ENCODE peak calls at places on chromosomes 4 and X, in ten cellular contexts. One of them, this sample, is unnamed.

GRCh38 chr4:16155503-16156169 is 70.6 kb downstream of the TAPT1 start:
- DNase-seq in right cardiac atrium: peak; percentile 50
- DNase-seq in activated T-helper 1 cell treated with Interleukin-2 at 50 U/mL for 16 hours: no peak
- DNase-seq in lung: no peak
- DNase-seq in activated naive CD4-positive, alpha-beta T cell treated with anti-CD3 and anti-CD28 coated beads for 36 hours: no peak
- DNase-seq in D341Med: no peak
- DNase-seq in fibroblast of the conjunctiva: no peak
- DNase-seq in adrenal gland: no peak
- DNase-seq in CMK: no peak
- DNase-seq in NCI-H1092 treated with DMSO at 0.1 percent for 48 hours: no peak
- DNase-seq in this sample: no peak

GRCh38 chr4:71472946-71473345 is 134.1 kb downstream of the SLC4A4 start:
- DNase-seq in right cardiac atrium: no peak
- DNase-seq in lung: no peak
- DNase-seq in NCI-H1092 treated with DMSO at 0.1 percent for 48 hours: no peak
- DNase-seq in activated naive CD4-positive, alpha-beta T cell treated with anti-CD3 and anti-CD28 coated beads for 36 hours: no peak
- DNase-seq in fibroblast of the conjunctiva: no peak
- DNase-seq in D341Med: no peak
- DNase-seq in adrenal gland: no peak
- DNase-seq in activated T-helper 1 cell treated with Interleukin-2 at 50 U/mL for 16 hours: no peak
- DNase-seq in CMK: no peak
- DNase-seq in this sample: no peak

GRCh38 chrX:150454508-150455219 is 91.5 kb downstream of the MAMLD1 start:
- DNase-seq in D341Med: no peak
- DNase-seq in CMK: no peak
- DNase-seq in NCI-H1092 treated with DMSO at 0.1 percent for 48 hours: no peak
- DNase-seq in lung: peak; percentile 6
- DNase-seq in right cardiac atrium: no peak
- DNase-seq in adrenal gland: no peak
- DNase-seq in activated T-helper 1 cell treated with Interleukin-2 at 50 U/mL for 16 hours: no peak
- DNase-seq in activated naive CD4-positive, alpha-beta T cell treated with anti-CD3 and anti-CD28 coated beads for 36 hours: no peak
- DNase-seq in fibroblast of the conjunctiva: no peak
- DNase-seq in this sample: no peak

GRCh38 chr4:8100696-8101095 is 57.9 kb downstream of the ABLIM2 start:
- DNase-seq in CMK: no peak
- DNase-seq in lung: no peak
- DNase-seq in adrenal gland: no peak
- DNase-seq in D341Med: no peak
- DNase-seq in activated naive CD4-positive, alpha-beta T cell treated with anti-CD3 and anti-CD28 coated beads for 36 hours: no peak
- DNase-seq in NCI-H1092 treated with DMSO at 0.1 percent for 48 hours: no peak
- DNase-seq in fibroblast of the conjunctiva: no peak
- DNase-seq in right cardiac atrium: no peak
- DNase-seq in activated T-helper 1 cell treated with Interleukin-2 at 50 U/mL for 16 hours: no peak
- DNase-seq in this sample: no peak

GRCh38 chr4:113355550-113356371 is 306.3 kb downstream of the ANK2 start:
- DNase-seq in adrenal gland: peak; percentile 29
- DNase-seq in right cardiac atrium: peak; percentile 49
- DNase-seq in D341Med: no peak
- DNase-seq in CMK: peak; percentile 61
- DNase-seq in lung: no peak
- DNase-seq in fibroblast of the conjunctiva: peak; percentile 49
- DNase-seq in activated naive CD4-positive, alpha-beta T cell treated with anti-CD3 and anti-CD28 coated beads for 36 hours: peak; percentile 91
- DNase-seq in NCI-H1092 treated with DMSO at 0.1 percent for 48 hours: no peak
- DNase-seq in activated T-helper 1 cell treated with Interleukin-2 at 50 U/mL for 16 hours: peak; percentile 40
- DNase-seq in this sample: no peak

GRCh38 chr4:121706595-121707021 is 9.8 kb upstream of the ANXA5 start:
- DNase-seq in fibroblast of the conjunctiva: no peak
- DNase-seq in NCI-H1092 treated with DMSO at 0.1 percent for 48 hours: no peak
- DNase-seq in activated naive CD4-positive, alpha-beta T cell treated with anti-CD3 and anti-CD28 coated beads for 36 hours: peak; percentile 57
- DNase-seq in CMK: no peak
- DNase-seq in adrenal gland: no peak
- DNase-seq in activated T-helper 1 cell treated with Interleukin-2 at 50 U/mL for 16 hours: no peak
- DNase-seq in D341Med: no peak
- DNase-seq in right cardiac atrium: no peak
- DNase-seq in lung: no peak
- DNase-seq in this sample: no peak

GRCh38 chr4:126779446-126780166 is 853.2 kb upstream of the INTU start:
- DNase-seq in CMK: no peak
- DNase-seq in right cardiac atrium: peak; percentile 27
- DNase-seq in activated T-helper 1 cell treated with Interleukin-2 at 50 U/mL for 16 hours: no peak
- DNase-seq in adrenal gland: no peak
- DNase-seq in lung: no peak
- DNase-seq in D341Med: no peak
- DNase-seq in fibroblast of the conjunctiva: no peak
- DNase-seq in NCI-H1092 treated with DMSO at 0.1 percent for 48 hours: no peak
- DNase-seq in activated naive CD4-positive, alpha-beta T cell treated with anti-CD3 and anti-CD28 coated beads for 36 hours: no peak
- DNase-seq in this sample: no peak

GRCh38 chr4:131499139-131499873 is 1649.8 kb upstream of the PCDH10 start:
- DNase-seq in right cardiac atrium: peak; percentile 17
- DNase-seq in fibroblast of the conjunctiva: peak; percentile 77
- DNase-seq in activated T-helper 1 cell treated with Interleukin-2 at 50 U/mL for 16 hours: no peak
- DNase-seq in NCI-H1092 treated with DMSO at 0.1 percent for 48 hours: no peak
- DNase-seq in lung: no peak
- DNase-seq in D341Med: no peak
- DNase-seq in activated naive CD4-positive, alpha-beta T cell treated with anti-CD3 and anti-CD28 coated beads for 36 hours: no peak
- DNase-seq in CMK: no peak
- DNase-seq in adrenal gland: no peak
- DNase-seq in this sample: no peak

GRCh38 chr4:2484993-2485392 is 16.1 kb downstream of the RNF4 start:
- DNase-seq in adrenal gland: peak; percentile 67
- DNase-seq in D341Med: no peak
- DNase-seq in activated T-helper 1 cell treated with Interleukin-2 at 50 U/mL for 16 hours: peak; percentile 46
- DNase-seq in fibroblast of the conjunctiva: no peak
- DNase-seq in CMK: no peak
- DNase-seq in NCI-H1092 treated with DMSO at 0.1 percent for 48 hours: no peak
- DNase-seq in lung: peak; percentile 73
- DNase-seq in activated naive CD4-positive, alpha-beta T cell treated with anti-CD3 and anti-CD28 coated beads for 36 hours: peak; percentile 85
- DNase-seq in right cardiac atrium: peak; percentile 87
- DNase-seq in this sample: no peak

GRCh38 chr4:129545599-129546278 is 449.8 kb downstream of the C4orf33 start:
- DNase-seq in activated T-helper 1 cell treated with Interleukin-2 at 50 U/mL for 16 hours: no peak
- DNase-seq in fibroblast of the conjunctiva: no peak
- DNase-seq in NCI-H1092 treated with DMSO at 0.1 percent for 48 hours: peak; percentile 16
- DNase-seq in adrenal gland: peak; percentile 48
- DNase-seq in right cardiac atrium: peak; percentile 89
- DNase-seq in CMK: no peak
- DNase-seq in activated naive CD4-positive, alpha-beta T cell treated with anti-CD3 and anti-CD28 coated beads for 36 hours: no peak
- DNase-seq in D341Med: no peak
- DNase-seq in lung: peak; percentile 72
- DNase-seq in this sample: peak; percentile 3

GRCh38 chr4:10605746-10606482 is 78.7 kb downstream of the CLNK start:
- DNase-seq in NCI-H1092 treated with DMSO at 0.1 percent for 48 hours: no peak
- DNase-seq in activated naive CD4-positive, alpha-beta T cell treated with anti-CD3 and anti-CD28 coated beads for 36 hours: no peak
- DNase-seq in lung: no peak
- DNase-seq in CMK: no peak
- DNase-seq in activated T-helper 1 cell treated with Interleukin-2 at 50 U/mL for 16 hours: no peak
- DNase-seq in adrenal gland: no peak
- DNase-seq in D341Med: no peak
- DNase-seq in right cardiac atrium: no peak
- DNase-seq in fibroblast of the conjunctiva: no peak
- DNase-seq in this sample: no peak

GRCh38 chr4:99815597-99816011 is 1.0 kb upstream of the DAPP1 start:
- DNase-seq in NCI-H1092 treated with DMSO at 0.1 percent for 48 hours: no peak
- DNase-seq in right cardiac atrium: no peak
- DNase-seq in activated T-helper 1 cell treated with Interleukin-2 at 50 U/mL for 16 hours: no peak
- DNase-seq in lung: peak; percentile 75
- DNase-seq in fibroblast of the conjunctiva: no peak
- DNase-seq in CMK: no peak
- DNase-seq in D341Med: no peak
- DNase-seq in activated naive CD4-positive, alpha-beta T cell treated with anti-CD3 and anti-CD28 coated beads for 36 hours: peak; percentile 30
- DNase-seq in adrenal gland: no peak
- DNase-seq in this sample: peak; percentile 20

GRCh38 chr4:128793859-128794667 is 15.4 kb upstream of the JADE1 start:
- DNase-seq in right cardiac atrium: no peak
- DNase-seq in lung: no peak
- DNase-seq in activated T-helper 1 cell treated with Interleukin-2 at 50 U/mL for 16 hours: no peak
- DNase-seq in D341Med: no peak
- DNase-seq in NCI-H1092 treated with DMSO at 0.1 percent for 48 hours: no peak
- DNase-seq in CMK: no peak
- DNase-seq in activated naive CD4-positive, alpha-beta T cell treated with anti-CD3 and anti-CD28 coated beads for 36 hours: no peak
- DNase-seq in adrenal gland: peak; percentile 39
- DNase-seq in fibroblast of the conjunctiva: no peak
- DNase-seq in this sample: no peak

GRCh38 chr4:75514949-75515612 is 808 bp downstream of the THAP6 start:
- DNase-seq in fibroblast of the conjunctiva: no peak
- DNase-seq in activated T-helper 1 cell treated with Interleukin-2 at 50 U/mL for 16 hours: no peak
- DNase-seq in adrenal gland: no peak
- DNase-seq in activated naive CD4-positive, alpha-beta T cell treated with anti-CD3 and anti-CD28 coated beads for 36 hours: peak; percentile 20
- DNase-seq in right cardiac atrium: no peak
- DNase-seq in D341Med: peak; percentile 21
- DNase-seq in CMK: no peak
- DNase-seq in NCI-H1092 treated with DMSO at 0.1 percent for 48 hours: no peak
- DNase-seq in lung: no peak
- DNase-seq in this sample: no peak

GRCh38 chr4:140188975-140189374 is 35.0 kb upstream of the MAML3 start:
- DNase-seq in lung: peak; percentile 44
- DNase-seq in NCI-H1092 treated with DMSO at 0.1 percent for 48 hours: no peak
- DNase-seq in adrenal gland: peak; percentile 47
- DNase-seq in activated naive CD4-positive, alpha-beta T cell treated with anti-CD3 and anti-CD28 coated beads for 36 hours: no peak
- DNase-seq in fibroblast of the conjunctiva: peak; percentile 89
- DNase-seq in D341Med: no peak
- DNase-seq in CMK: no peak
- DNase-seq in activated T-helper 1 cell treated with Interleukin-2 at 50 U/mL for 16 hours: no peak
- DNase-seq in right cardiac atrium: no peak
- DNase-seq in this sample: no peak

GRCh38 chr4:75457365-75457764 is 56.8 kb downstream of the RCHY1 start:
- DNase-seq in fibroblast of the conjunctiva: no peak
- DNase-seq in adrenal gland: no peak
- DNase-seq in lung: no peak
- DNase-seq in CMK: no peak
- DNase-seq in right cardiac atrium: no peak
- DNase-seq in D341Med: no peak
- DNase-seq in activated T-helper 1 cell treated with Interleukin-2 at 50 U/mL for 16 hours: no peak
- DNase-seq in NCI-H1092 treated with DMSO at 0.1 percent for 48 hours: no peak
- DNase-seq in activated naive CD4-positive, alpha-beta T cell treated with anti-CD3 and anti-CD28 coated beads for 36 hours: no peak
- DNase-seq in this sample: no peak

GRCh38 chr4:138510053-138510452 is 267.9 kb upstream of the SLC7A11 start:
- DNase-seq in adrenal gland: no peak
- DNase-seq in right cardiac atrium: no peak
- DNase-seq in activated naive CD4-positive, alpha-beta T cell treated with anti-CD3 and anti-CD28 coated beads for 36 hours: no peak
- DNase-seq in CMK: no peak
- DNase-seq in NCI-H1092 treated with DMSO at 0.1 percent for 48 hours: no peak
- DNase-seq in fibroblast of the conjunctiva: no peak
- DNase-seq in D341Med: no peak
- DNase-seq in lung: no peak
- DNase-seq in activated T-helper 1 cell treated with Interleukin-2 at 50 U/mL for 16 hours: no peak
- DNase-seq in this sample: no peak

GRCh38 chr4:7390906-7391636 is 43.7 kb downstream of the PSAPL1 start:
- DNase-seq in right cardiac atrium: no peak
- DNase-seq in fibroblast of the conjunctiva: no peak
- DNase-seq in activated T-helper 1 cell treated with Interleukin-2 at 50 U/mL for 16 hours: no peak
- DNase-seq in CMK: no peak
- DNase-seq in activated naive CD4-positive, alpha-beta T cell treated with anti-CD3 and anti-CD28 coated beads for 36 hours: no peak
- DNase-seq in NCI-H1092 treated with DMSO at 0.1 percent for 48 hours: no peak
- DNase-seq in lung: no peak
- DNase-seq in D341Med: peak; percentile 18
- DNase-seq in adrenal gland: no peak
- DNase-seq in this sample: no peak

GRCh38 chrX:28920554-28920953 is 333.3 kb downstream of the IL1RAPL1 start:
- DNase-seq in D341Med: no peak
- DNase-seq in right cardiac atrium: no peak
- DNase-seq in adrenal gland: no peak
- DNase-seq in activated naive CD4-positive, alpha-beta T cell treated with anti-CD3 and anti-CD28 coated beads for 36 hours: no peak
- DNase-seq in lung: no peak
- DNase-seq in CMK: no peak
- DNase-seq in activated T-helper 1 cell treated with Interleukin-2 at 50 U/mL for 16 hours: no peak
- DNase-seq in NCI-H1092 treated with DMSO at 0.1 percent for 48 hours: peak; percentile 32
- DNase-seq in fibroblast of the conjunctiva: no peak
- DNase-seq in this sample: no peak

GRCh38 chrX:102808336-102808735 is 87.8 kb downstream of the GPRASP3 start:
- DNase-seq in activated naive CD4-positive, alpha-beta T cell treated with anti-CD3 and anti-CD28 coated beads for 36 hours: no peak
- DNase-seq in fibroblast of the conjunctiva: no peak
- DNase-seq in NCI-H1092 treated with DMSO at 0.1 percent for 48 hours: no peak
- DNase-seq in lung: no peak
- DNase-seq in adrenal gland: no peak
- DNase-seq in right cardiac atrium: no peak
- DNase-seq in D341Med: no peak
- DNase-seq in activated T-helper 1 cell treated with Interleukin-2 at 50 U/mL for 16 hours: no peak
- DNase-seq in CMK: no peak
- DNase-seq in this sample: no peak

GRCh38 chrX:144732588-144732987 is 514.7 kb upstream of the SPANXN1 start:
- DNase-seq in right cardiac atrium: no peak
- DNase-seq in activated naive CD4-positive, alpha-beta T cell treated with anti-CD3 and anti-CD28 coated beads for 36 hours: no peak
- DNase-seq in CMK: no peak
- DNase-seq in lung: no peak
- DNase-seq in D341Med: no peak
- DNase-seq in activated T-helper 1 cell treated with Interleukin-2 at 50 U/mL for 16 hours: no peak
- DNase-seq in NCI-H1092 treated with DMSO at 0.1 percent for 48 hours: no peak
- DNase-seq in fibroblast of the conjunctiva: no peak
- DNase-seq in adrenal gland: no peak
- DNase-seq in this sample: no peak

GRCh38 chr4:100591156-100591876 is 73.5 kb upstream of the EMCN start:
- DNase-seq in fibroblast of the conjunctiva: no peak
- DNase-seq in CMK: no peak
- DNase-seq in activated naive CD4-positive, alpha-beta T cell treated with anti-CD3 and anti-CD28 coated beads for 36 hours: no peak
- DNase-seq in adrenal gland: peak; percentile 73
- DNase-seq in D341Med: no peak
- DNase-seq in lung: peak; percentile 68
- DNase-seq in right cardiac atrium: peak; percentile 57
- DNase-seq in NCI-H1092 treated with DMSO at 0.1 percent for 48 hours: peak; percentile 79
- DNase-seq in activated T-helper 1 cell treated with Interleukin-2 at 50 U/mL for 16 hours: no peak
- DNase-seq in this sample: no peak

GRCh38 chrX:41518841-41519220 is 71.7 kb downstream of the NYX start:
- DNase-seq in lung: no peak
- DNase-seq in NCI-H1092 treated with DMSO at 0.1 percent for 48 hours: no peak
- DNase-seq in right cardiac atrium: no peak
- DNase-seq in D341Med: no peak
- DNase-seq in adrenal gland: no peak
- DNase-seq in activated naive CD4-positive, alpha-beta T cell treated with anti-CD3 and anti-CD28 coated beads for 36 hours: no peak
- DNase-seq in fibroblast of the conjunctiva: no peak
- DNase-seq in CMK: no peak
- DNase-seq in activated T-helper 1 cell treated with Interleukin-2 at 50 U/mL for 16 hours: no peak
- DNase-seq in this sample: no peak

GRCh38 chr4:169557061-169557636 is 55.2 kb downstream of the NEK1 start:
- DNase-seq in adrenal gland: no peak
- DNase-seq in right cardiac atrium: no peak
- DNase-seq in fibroblast of the conjunctiva: no peak
- DNase-seq in D341Med: no peak
- DNase-seq in CMK: no peak
- DNase-seq in activated naive CD4-positive, alpha-beta T cell treated with anti-CD3 and anti-CD28 coated beads for 36 hours: no peak
- DNase-seq in lung: no peak
- DNase-seq in activated T-helper 1 cell treated with Interleukin-2 at 50 U/mL for 16 hours: no peak
- DNase-seq in NCI-H1092 treated with DMSO at 0.1 percent for 48 hours: no peak
- DNase-seq in this sample: no peak

GRCh38 chr4:18846313-18846712 is 824.8 kb upstream of the LCORL start:
- DNase-seq in D341Med: peak; percentile 36
- DNase-seq in activated naive CD4-positive, alpha-beta T cell treated with anti-CD3 and anti-CD28 coated beads for 36 hours: no peak
- DNase-seq in lung: no peak
- DNase-seq in fibroblast of the conjunctiva: no peak
- DNase-seq in right cardiac atrium: no peak
- DNase-seq in activated T-helper 1 cell treated with Interleukin-2 at 50 U/mL for 16 hours: no peak
- DNase-seq in CMK: no peak
- DNase-seq in NCI-H1092 treated with DMSO at 0.1 percent for 48 hours: no peak
- DNase-seq in adrenal gland: no peak
- DNase-seq in this sample: no peak

GRCh38 chr4:52655505-52655904 is 3.6 kb downstream of the USP46 start:
- DNase-seq in D341Med: no peak
- DNase-seq in CMK: no peak
- DNase-seq in NCI-H1092 treated with DMSO at 0.1 percent for 48 hours: no peak
- DNase-seq in activated naive CD4-positive, alpha-beta T cell treated with anti-CD3 and anti-CD28 coated beads for 36 hours: no peak
- DNase-seq in lung: no peak
- DNase-seq in fibroblast of the conjunctiva: no peak
- DNase-seq in right cardiac atrium: no peak
- DNase-seq in adrenal gland: no peak
- DNase-seq in activated T-helper 1 cell treated with Interleukin-2 at 50 U/mL for 16 hours: no peak
- DNase-seq in this sample: no peak